ENCODE peak calls at places on chromosomes 12 and 14, in eight cellular contexts. One of them, this sample, is unnamed. For H3K4me1, the result is how much of the 10 kb centered on the place peaks cover.

GRCh38 chr12:52561880-52562449 is 9.0 kb upstream of the KRT71 start:
- DNase-seq in esophagus squamous epithelium: no peak
- DNase-seq in BE2C: no peak
- DNase-seq in aorta: no peak
- DNase-seq in SJSA1: no peak
- DNase-seq in heart right ventricle: no peak
- DNase-seq in right atrium auricular region: no peak
- DNase-seq in sigmoid colon: no peak
- DNase-seq in this sample: no peak

GRCh38 chr12:89695100-89695499 is 13.5 kb downstream of the ATP2B1 start:
- DNase-seq in esophagus squamous epithelium: no peak
- DNase-seq in BE2C: no peak
- DNase-seq in sigmoid colon: no peak
- DNase-seq in aorta: no peak
- DNase-seq in SJSA1: no peak
- DNase-seq in right atrium auricular region: no peak
- DNase-seq in heart right ventricle: no peak
- DNase-seq in this sample: peak

GRCh38 chr12:130920711-130921381 is 32.9 kb upstream of the ADGRD1 start:
- DNase-seq in SJSA1: no peak
- DNase-seq in sigmoid colon: peak
- DNase-seq in heart right ventricle: peak
- DNase-seq in BE2C: no peak
- DNase-seq in esophagus squamous epithelium: no peak
- DNase-seq in right atrium auricular region: peak
- DNase-seq in aorta: peak
- DNase-seq in this sample: no peak

GRCh38 chr12:117023998-117024960 is 74.9 kb downstream of the TESC start:
- DNase-seq in SJSA1: no peak
- DNase-seq in right atrium auricular region: no peak
- DNase-seq in esophagus squamous epithelium: no peak
- DNase-seq in heart right ventricle: no peak
- DNase-seq in sigmoid colon: peak
- DNase-seq in aorta: no peak
- DNase-seq in BE2C: no peak
- DNase-seq in this sample: no peak

GRCh38 chr14:100880271-100881101 is 23.0 kb downstream of the RTL1 start:
- DNase-seq in esophagus squamous epithelium: no peak
- DNase-seq in sigmoid colon: no peak
- DNase-seq in right atrium auricular region: no peak
- DNase-seq in aorta: peak
- DNase-seq in SJSA1: no peak
- DNase-seq in heart right ventricle: peak
- DNase-seq in BE2C: no peak
- DNase-seq in this sample: no peak

GRCh38 chr14:81765654-81766275 is 232.1 kb upstream of the SEL1L start:
- DNase-seq in BE2C: no peak
- DNase-seq in right atrium auricular region: no peak
- DNase-seq in aorta: no peak
- DNase-seq in esophagus squamous epithelium: no peak
- DNase-seq in sigmoid colon: no peak
- DNase-seq in heart right ventricle: no peak
- DNase-seq in SJSA1: no peak
- DNase-seq in this sample: no peak

GRCh38 chr12:101931498-101932326 is 54.3 kb downstream of the DRAM1 start:
- DNase-seq in esophagus squamous epithelium: no peak
- DNase-seq in right atrium auricular region: no peak
- DNase-seq in heart right ventricle: no peak
- DNase-seq in SJSA1: no peak
- DNase-seq in BE2C: no peak
- DNase-seq in aorta: no peak
- DNase-seq in sigmoid colon: no peak
- DNase-seq in this sample: no peak

GRCh38 chr14:91149462-91149861 is 35.6 kb downstream of the DGLUCY start:
- DNase-seq in SJSA1: peak
- DNase-seq in esophagus squamous epithelium: no peak
- DNase-seq in right atrium auricular region: no peak
- DNase-seq in sigmoid colon: peak
- DNase-seq in aorta: no peak
- DNase-seq in heart right ventricle: no peak
- DNase-seq in BE2C: no peak
- DNase-seq in this sample: peak

GRCh38 chr12:27549231-27549800 is 25.3 kb downstream of the PPFIBP1 start:
- DNase-seq in right atrium auricular region: no peak
- DNase-seq in esophagus squamous epithelium: no peak
- DNase-seq in BE2C: no peak
- DNase-seq in aorta: no peak
- DNase-seq in heart right ventricle: no peak
- DNase-seq in sigmoid colon: no peak
- DNase-seq in SJSA1: peak
- DNase-seq in this sample: peak

GRCh38 chr12:116544656-116545055 is 14.5 kb upstream of the MAP1LC3B2 start:
- DNase-seq in sigmoid colon: peak
- DNase-seq in aorta: peak
- DNase-seq in SJSA1: no peak
- DNase-seq in BE2C: no peak
- DNase-seq in esophagus squamous epithelium: no peak
- DNase-seq in right atrium auricular region: no peak
- DNase-seq in heart right ventricle: no peak
- DNase-seq in this sample: no peak

GRCh38 chr14:63663428-63664142 is 21.9 kb upstream of the WDR89 start:
- DNase-seq in BE2C: peak
- DNase-seq in heart right ventricle: no peak
- DNase-seq in right atrium auricular region: no peak
- DNase-seq in sigmoid colon: no peak
- DNase-seq in esophagus squamous epithelium: no peak
- DNase-seq in aorta: no peak
- DNase-seq in SJSA1: no peak
- DNase-seq in this sample: no peak

GRCh38 chr12:15629761-15630160 is 159.4 kb downstream of the EPS8 start:
- DNase-seq in BE2C: no peak
- DNase-seq in SJSA1: peak
- DNase-seq in esophagus squamous epithelium: no peak
- DNase-seq in aorta: no peak
- DNase-seq in sigmoid colon: no peak
- DNase-seq in heart right ventricle: no peak
- DNase-seq in right atrium auricular region: no peak
- DNase-seq in this sample: peak

GRCh38 chr14:104253901-104254353 is 115.5 kb downstream of the KIF26A start:
- DNase-seq in SJSA1: no peak
- DNase-seq in BE2C: peak
- DNase-seq in esophagus squamous epithelium: no peak
- DNase-seq in sigmoid colon: no peak
- DNase-seq in right atrium auricular region: no peak
- DNase-seq in aorta: no peak
- DNase-seq in heart right ventricle: no peak
- DNase-seq in this sample: no peak

GRCh38 chr14:90439874-90440442 is 43.1 kb downstream of the CALM1 start:
- DNase-seq in aorta: no peak
- DNase-seq in esophagus squamous epithelium: no peak
- DNase-seq in heart right ventricle: no peak
- DNase-seq in right atrium auricular region: no peak
- DNase-seq in SJSA1: no peak
- DNase-seq in sigmoid colon: no peak
- DNase-seq in BE2C: no peak
- DNase-seq in this sample: peak

GRCh38 chr14:74804219-74804825 is 41.2 kb downstream of the YLPM1 start:
- DNase-seq in right atrium auricular region: no peak
- DNase-seq in SJSA1: peak
- DNase-seq in aorta: no peak
- DNase-seq in heart right ventricle: no peak
- DNase-seq in esophagus squamous epithelium: no peak
- DNase-seq in BE2C: peak
- DNase-seq in sigmoid colon: no peak
- DNase-seq in this sample: peak

GRCh38 chr12:22624573-22624907 is 431 bp upstream of the ETNK1 start:
- DNase-seq in aorta: no peak
- DNase-seq in right atrium auricular region: peak
- DNase-seq in esophagus squamous epithelium: no peak
- DNase-seq in BE2C: no peak
- DNase-seq in sigmoid colon: no peak
- DNase-seq in heart right ventricle: no peak
- DNase-seq in SJSA1: no peak
- DNase-seq in this sample: no peak

GRCh38 chr12:27523305-27523641 is 733 bp upstream of the PPFIBP1 start:
- DNase-seq in right atrium auricular region: no peak
- DNase-seq in aorta: no peak
- DNase-seq in heart right ventricle: no peak
- DNase-seq in SJSA1: no peak
- DNase-seq in esophagus squamous epithelium: no peak
- DNase-seq in BE2C: no peak
- DNase-seq in sigmoid colon: no peak
- DNase-seq in this sample: no peak

GRCh38 chr12:105235299-105235746 is 651 bp downstream of the APPL2 start:
- DNase-seq in heart right ventricle: no peak
- DNase-seq in sigmoid colon: no peak
- DNase-seq in BE2C: no peak
- DNase-seq in right atrium auricular region: no peak
- DNase-seq in aorta: no peak
- DNase-seq in SJSA1: no peak
- DNase-seq in esophagus squamous epithelium: no peak
- DNase-seq in this sample: peak

GRCh38 chr12:105237671-105238070 is 1.7 kb upstream of the APPL2 start:
- DNase-seq in heart right ventricle: no peak
- DNase-seq in sigmoid colon: no peak
- DNase-seq in BE2C: no peak
- DNase-seq in esophagus squamous epithelium: no peak
- DNase-seq in aorta: no peak
- DNase-seq in right atrium auricular region: no peak
- DNase-seq in SJSA1: no peak
- DNase-seq in this sample: no peak

GRCh38 chr12:105234197-105234596 is 1.8 kb downstream of the APPL2 start:
- DNase-seq in BE2C: no peak
- DNase-seq in aorta: no peak
- DNase-seq in heart right ventricle: no peak
- DNase-seq in SJSA1: no peak
- DNase-seq in sigmoid colon: no peak
- DNase-seq in esophagus squamous epithelium: no peak
- DNase-seq in right atrium auricular region: no peak
- DNase-seq in this sample: no peak

GRCh38 chr12:105233045-105233905 is 2.7 kb downstream of the APPL2 start:
- DNase-seq in heart right ventricle: no peak
- DNase-seq in right atrium auricular region: no peak
- DNase-seq in esophagus squamous epithelium: no peak
- DNase-seq in aorta: no peak
- DNase-seq in BE2C: no peak
- DNase-seq in SJSA1: no peak
- DNase-seq in sigmoid colon: no peak
- DNase-seq in this sample: no peak

GRCh38 chr12:105235747-105236476 is at the start of gene APPL2:
- DNase-seq in heart right ventricle: peak
- DNase-seq in aorta: peak
- DNase-seq in right atrium auricular region: peak
- DNase-seq in SJSA1: peak
- DNase-seq in BE2C: peak
- DNase-seq in sigmoid colon: peak
- DNase-seq in esophagus squamous epithelium: peak
- DNase-seq in this sample: peak
- H3K4me1 ChIP-seq in heart right ventricle: under half
- H3K4me1 ChIP-seq in aorta: under half
- H3K4me1 ChIP-seq in right atrium auricular region: under half
- H3K4me1 ChIP-seq in SJSA1: half or more
- H3K4me1 ChIP-seq in BE2C: under half
- H3K4me1 ChIP-seq in sigmoid colon: under half
- H3K4me1 ChIP-seq in esophagus squamous epithelium: half or more
- H3K4me1 ChIP-seq in this sample: under half

DNA sequence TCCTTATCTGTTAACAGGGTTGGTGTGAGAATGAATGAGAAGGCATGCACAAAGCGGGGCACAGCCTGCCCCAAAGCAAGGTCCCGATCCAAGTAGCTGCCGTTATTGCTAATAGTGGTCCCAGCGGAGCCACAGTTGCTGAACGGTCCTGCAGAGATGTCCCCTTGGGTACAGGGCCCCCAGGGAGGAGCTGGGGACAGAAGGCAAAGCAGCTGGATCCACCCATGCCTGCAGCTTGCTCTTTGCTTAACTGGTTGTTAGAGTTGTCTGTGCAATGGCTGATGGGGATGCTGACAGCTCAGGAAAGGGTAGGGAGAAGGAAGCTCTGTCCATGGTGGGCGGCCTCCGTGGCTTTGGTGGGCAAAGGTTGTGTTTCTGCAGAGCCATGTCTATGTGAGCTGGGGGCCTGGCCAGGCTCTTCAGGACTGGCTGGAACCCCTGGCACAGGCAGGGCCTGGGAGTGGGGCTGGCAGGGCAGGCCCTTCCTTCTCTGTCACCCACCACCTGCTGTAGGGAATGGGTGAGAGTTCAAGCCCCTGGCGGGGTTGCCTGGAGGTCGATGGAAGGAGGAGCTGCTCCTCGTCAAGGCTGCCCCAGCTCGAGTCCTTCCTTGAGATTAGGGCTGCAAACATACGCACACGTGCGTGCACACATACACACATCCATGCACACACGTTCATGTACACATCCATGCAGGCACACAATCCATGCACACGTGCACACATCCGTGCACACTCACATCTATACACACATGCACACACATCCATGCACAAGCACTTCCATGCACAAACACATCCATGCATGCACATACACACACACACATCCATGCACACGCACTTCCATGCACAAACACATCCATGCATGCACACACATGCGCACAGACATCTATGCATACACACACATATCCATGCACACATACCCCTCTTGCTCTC is 35.4 kb downstream of the NOC4L start:
- DNase-seq in sigmoid colon: no peak
- DNase-seq in aorta: no peak
- DNase-seq in heart right ventricle: peak
- DNase-seq in right atrium auricular region: no peak
- DNase-seq in esophagus squamous epithelium: no peak
- DNase-seq in BE2C: no peak
- DNase-seq in SJSA1: no peak
- DNase-seq in this sample: no peak
- H3K4me1 ChIP-seq in sigmoid colon: under half
- H3K4me1 ChIP-seq in aorta: under half
- H3K4me1 ChIP-seq in heart right ventricle: under half
- H3K4me1 ChIP-seq in right atrium auricular region: under half
- H3K4me1 ChIP-seq in esophagus squamous epithelium: under half
- H3K4me1 ChIP-seq in BE2C: under half
- H3K4me1 ChIP-seq in SJSA1: under half
- H3K4me1 ChIP-seq in this sample: under half

GRCh38 chr12:92753976-92754885 is 51.4 kb downstream of the PLEKHG7 start:
- DNase-seq in right atrium auricular region: no peak
- DNase-seq in BE2C: no peak
- DNase-seq in aorta: no peak
- DNase-seq in heart right ventricle: no peak
- DNase-seq in esophagus squamous epithelium: no peak
- DNase-seq in sigmoid colon: no peak
- DNase-seq in SJSA1: no peak
- DNase-seq in this sample: no peak
- H3K4me1 ChIP-seq in right atrium auricular region: under half
- H3K4me1 ChIP-seq in BE2C: under half
- H3K4me1 ChIP-seq in aorta: under half
- H3K4me1 ChIP-seq in heart right ventricle: under half
- H3K4me1 ChIP-seq in esophagus squamous epithelium: under half
- H3K4me1 ChIP-seq in sigmoid colon: under half
- H3K4me1 ChIP-seq in SJSA1: under half
- H3K4me1 ChIP-seq in this sample: under half

DNA sequence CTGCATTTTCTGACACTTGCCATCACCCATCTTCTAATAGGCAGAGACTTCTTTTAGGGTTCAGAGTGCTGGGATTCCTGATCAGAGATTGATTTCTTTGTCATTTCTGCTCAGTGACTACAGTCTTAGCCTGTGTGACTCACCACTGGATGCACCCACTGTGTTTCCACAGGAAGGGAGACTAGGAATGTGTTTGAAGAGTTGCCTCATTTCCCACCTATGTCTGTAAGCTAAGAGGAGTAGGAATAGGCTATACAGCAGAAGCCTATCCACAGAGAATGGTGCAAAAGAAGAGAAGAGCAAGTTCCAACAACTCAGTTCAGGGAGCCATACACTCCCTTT is 60.2 kb upstream of the ACTN1 start:
- DNase-seq in heart right ventricle: no peak
- DNase-seq in BE2C: no peak
- DNase-seq in SJSA1: peak
- DNase-seq in right atrium auricular region: no peak
- DNase-seq in esophagus squamous epithelium: no peak
- DNase-seq in aorta: no peak
- DNase-seq in sigmoid colon: no peak
- DNase-seq in this sample: peak
- H3K4me1 ChIP-seq in heart right ventricle: under half
- H3K4me1 ChIP-seq in BE2C: under half
- H3K4me1 ChIP-seq in SJSA1: half or more
- H3K4me1 ChIP-seq in right atrium auricular region: under half
- H3K4me1 ChIP-seq in esophagus squamous epithelium: under half
- H3K4me1 ChIP-seq in aorta: under half
- H3K4me1 ChIP-seq in sigmoid colon: under half
- H3K4me1 ChIP-seq in this sample: under half

This sample was measured in mammary epithelial cell.